ENCODE peak calls at places on chromosomes 4 and X, in ten cellular contexts. One of them, this sample, is unnamed.
A peak's percentile ranks its signal among the peaks of the same experiment; 100 is the strongest.

GRCh38 chrX:34560180-34560579 is 96.9 kb downstream of the TMEM47 start:
- DNase-seq in endothelial cell of umbilical vein: no peak
- DNase-seq in transverse colon: no peak
- DNase-seq in H1: no peak
- DNase-seq in suprapubic skin: no peak
- DNase-seq in esophagus muscularis mucosa: no peak
- DNase-seq in HCT116: no peak
- DNase-seq in K562: no peak
- DNase-seq in prostate gland: no peak
- DNase-seq in sigmoid colon: no peak
- DNase-seq in this sample: no peak

GRCh38 chr4:189235599-189235998 is 705.1 kb upstream of the FRG1 start:
- DNase-seq in prostate gland: no peak
- DNase-seq in endothelial cell of umbilical vein: no peak
- DNase-seq in transverse colon: no peak
- DNase-seq in H1: no peak
- DNase-seq in esophagus muscularis mucosa: no peak
- DNase-seq in HCT116: no peak
- DNase-seq in sigmoid colon: no peak
- DNase-seq in K562: no peak
- DNase-seq in suprapubic skin: no peak
- DNase-seq in this sample: no peak

GRCh38 chr4:48470135-48470534 is 13.0 kb upstream of the SLC10A4 start:
- DNase-seq in K562: no peak
- DNase-seq in suprapubic skin: no peak
- DNase-seq in transverse colon: no peak
- DNase-seq in esophagus muscularis mucosa: no peak
- DNase-seq in prostate gland: no peak
- DNase-seq in HCT116: no peak
- DNase-seq in endothelial cell of umbilical vein: no peak
- DNase-seq in H1: no peak
- DNase-seq in sigmoid colon: no peak
- DNase-seq in this sample: no peak

GRCh38 chr4:150889306-150889705 is 125.8 kb downstream of the LRBA start:
- DNase-seq in transverse colon: no peak
- DNase-seq in K562: no peak
- DNase-seq in endothelial cell of umbilical vein: no peak
- DNase-seq in sigmoid colon: no peak
- DNase-seq in H1: no peak
- DNase-seq in prostate gland: no peak
- DNase-seq in HCT116: no peak
- DNase-seq in suprapubic skin: no peak
- DNase-seq in esophagus muscularis mucosa: no peak
- DNase-seq in this sample: no peak

GRCh38 chrX:74788545-74789086 is 136.6 kb downstream of the NEXMIF start:
- DNase-seq in H1: no peak
- DNase-seq in transverse colon: no peak
- DNase-seq in esophagus muscularis mucosa: no peak
- DNase-seq in suprapubic skin: no peak
- DNase-seq in sigmoid colon: no peak
- DNase-seq in endothelial cell of umbilical vein: no peak
- DNase-seq in HCT116: no peak
- DNase-seq in prostate gland: no peak
- DNase-seq in K562: peak; percentile 0
- DNase-seq in this sample: no peak

GRCh38 chrX:56762220-56762619 is 33.2 kb downstream of the NBDY start:
- DNase-seq in esophagus muscularis mucosa: no peak
- DNase-seq in prostate gland: no peak
- DNase-seq in sigmoid colon: no peak
- DNase-seq in endothelial cell of umbilical vein: no peak
- DNase-seq in suprapubic skin: no peak
- DNase-seq in H1: no peak
- DNase-seq in transverse colon: no peak
- DNase-seq in HCT116: no peak
- DNase-seq in K562: no peak
- DNase-seq in this sample: no peak

GRCh38 chrX:114075073-114075673 is 508.7 kb upstream of the HTR2C start:
- DNase-seq in HCT116: no peak
- DNase-seq in endothelial cell of umbilical vein: peak; percentile 0
- DNase-seq in sigmoid colon: no peak
- DNase-seq in transverse colon: no peak
- DNase-seq in prostate gland: no peak
- DNase-seq in esophagus muscularis mucosa: no peak
- DNase-seq in suprapubic skin: no peak
- DNase-seq in H1: no peak
- DNase-seq in K562: no peak
- DNase-seq in this sample: no peak

GRCh38 chrX:132023896-132024386 is 839 bp downstream of the STK26 start:
- DNase-seq in prostate gland: peak; percentile 6
- DNase-seq in transverse colon: no peak
- DNase-seq in HCT116: no peak
- DNase-seq in esophagus muscularis mucosa: no peak
- DNase-seq in K562: peak; percentile 74
- DNase-seq in H1: peak; percentile 54
- DNase-seq in endothelial cell of umbilical vein: peak; percentile 1
- DNase-seq in suprapubic skin: no peak
- DNase-seq in sigmoid colon: no peak
- DNase-seq in this sample: no peak

GRCh38 chr4:4658051-4658450 is 116.2 kb upstream of the STX18 start:
- DNase-seq in sigmoid colon: no peak
- DNase-seq in H1: no peak
- DNase-seq in endothelial cell of umbilical vein: no peak
- DNase-seq in K562: no peak
- DNase-seq in suprapubic skin: no peak
- DNase-seq in HCT116: peak; percentile 88
- DNase-seq in transverse colon: no peak
- DNase-seq in esophagus muscularis mucosa: no peak
- DNase-seq in prostate gland: no peak
- DNase-seq in this sample: no peak

GRCh38 chr4:150573534-150573933 is 8.4 kb upstream of the MAB21L2 start:
- DNase-seq in esophagus muscularis mucosa: no peak
- DNase-seq in suprapubic skin: no peak
- DNase-seq in sigmoid colon: no peak
- DNase-seq in HCT116: no peak
- DNase-seq in H1: no peak
- DNase-seq in endothelial cell of umbilical vein: peak; percentile 58
- DNase-seq in prostate gland: no peak
- DNase-seq in K562: no peak
- DNase-seq in transverse colon: no peak
- DNase-seq in this sample: no peak

DNA sequence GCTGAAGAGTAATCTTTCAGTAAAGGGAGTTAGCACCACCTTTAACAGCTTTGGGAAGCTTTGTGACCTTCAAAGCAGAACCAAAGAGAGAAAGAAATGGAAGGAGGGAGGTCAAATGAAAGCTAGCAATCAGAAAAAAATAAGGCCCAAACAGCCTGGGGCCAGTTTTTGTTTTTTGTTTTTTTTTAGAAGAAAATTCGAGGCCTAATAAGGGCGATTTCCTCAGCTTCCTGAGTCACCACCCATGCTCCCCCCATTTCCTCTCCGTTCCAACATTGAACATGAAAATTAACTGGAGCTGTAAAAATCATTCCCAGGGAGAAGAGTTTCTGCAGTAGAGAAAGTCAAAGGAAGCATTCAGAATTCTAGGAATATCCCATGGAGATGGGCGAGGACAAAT is 115.1 kb downstream of the SH3KBP1 start:
- DNase-seq in H1: no peak
- DNase-seq in transverse colon: no peak
- DNase-seq in endothelial cell of umbilical vein: peak; percentile 53
- DNase-seq in prostate gland: no peak
- DNase-seq in K562: no peak
- DNase-seq in HCT116: no peak
- DNase-seq in esophagus muscularis mucosa: no peak
- DNase-seq in sigmoid colon: no peak
- DNase-seq in suprapubic skin: no peak
- DNase-seq in this sample: no peak
- H3K27ac ChIP-seq in H1: no peak overlapping the region
- H3K27ac ChIP-seq in transverse colon: peak overlapping the region; percentile 35
- H3K27ac ChIP-seq in endothelial cell of umbilical vein: peak overlapping the region; percentile 73
- H3K27ac ChIP-seq in prostate gland: no peak overlapping the region
- H3K27ac ChIP-seq in K562: no peak overlapping the region
- H3K27ac ChIP-seq in HCT116: no peak overlapping the region
- H3K27ac ChIP-seq in esophagus muscularis mucosa: peak overlapping the region; percentile 43
- H3K27ac ChIP-seq in sigmoid colon: peak overlapping the region; percentile 42
- H3K27ac ChIP-seq in suprapubic skin: peak overlapping the region; percentile 51
- H3K27ac ChIP-seq in this sample: peak overlapping the region; percentile 71

DNA sequence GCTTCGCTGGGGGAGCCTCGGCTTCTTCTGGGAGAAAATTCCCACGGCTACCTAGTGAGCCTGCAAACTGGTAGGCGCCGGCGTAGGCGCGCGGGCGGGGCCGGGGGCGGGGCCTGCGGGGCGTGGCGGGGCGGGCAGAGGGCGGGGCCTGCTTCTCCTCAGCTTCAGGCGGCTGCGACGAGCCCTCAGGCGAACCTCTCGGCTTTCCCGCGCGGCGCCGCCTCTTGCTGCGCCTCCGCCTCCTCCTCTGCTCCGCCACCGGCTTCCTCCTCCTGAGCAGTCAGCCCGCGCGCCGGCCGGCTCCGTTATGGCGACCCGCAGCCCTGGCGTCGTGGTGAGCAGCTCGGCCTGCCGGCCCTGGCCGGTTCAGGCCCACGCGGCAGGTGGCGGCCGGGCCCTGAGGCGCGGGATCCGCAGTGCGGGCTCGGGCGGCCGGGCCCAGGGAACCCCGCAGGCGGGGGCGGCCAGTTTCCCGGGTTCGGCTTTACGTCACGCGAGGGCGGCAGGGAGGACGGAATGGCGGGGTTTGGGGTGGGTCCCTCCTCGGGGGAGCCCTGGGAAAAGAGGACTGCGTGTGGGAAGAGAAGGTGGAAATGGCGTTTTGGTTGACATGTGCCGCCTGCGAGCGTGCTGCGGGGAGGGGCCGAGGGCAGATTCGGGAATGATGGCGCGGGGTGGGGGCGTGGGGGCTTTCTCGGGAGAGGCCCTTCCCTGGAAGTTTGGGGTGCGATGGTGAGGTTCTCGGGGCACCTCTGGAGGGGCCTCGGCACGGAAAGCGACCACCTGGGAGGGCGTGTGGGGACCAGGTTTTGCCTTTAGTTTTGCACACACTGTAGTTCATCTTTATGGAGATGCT is at the start of gene HPRT1:
- DNase-seq in prostate gland: peak; percentile 81
- DNase-seq in sigmoid colon: peak; percentile 87
- DNase-seq in esophagus muscularis mucosa: peak; percentile 92
- DNase-seq in suprapubic skin: peak; percentile 83
- DNase-seq in endothelial cell of umbilical vein: peak; percentile 78
- DNase-seq in K562: peak; percentile 86
- DNase-seq in transverse colon: peak; percentile 87
- DNase-seq in HCT116: peak; percentile 38
- DNase-seq in H1: peak; percentile 72
- DNase-seq in this sample: no peak
- TF ChIP-seq POLR2A in prostate gland: peak; percentile 37
- TF ChIP-seq POLR2A in sigmoid colon: no peak
- TF ChIP-seq POLR2A in esophagus muscularis mucosa: no peak
- TF ChIP-seq POLR2A in suprapubic skin: no peak
- TF ChIP-seq POLR2A in endothelial cell of umbilical vein: peak; percentile 65
- TF ChIP-seq POLR2A in K562: peak; percentile 72
- TF ChIP-seq POLR2A in transverse colon: peak; percentile 38
- TF ChIP-seq POLR2A in HCT116: no peak
- TF ChIP-seq POLR2A in H1: no peak
- TF ChIP-seq POLR2A in this sample: peak; percentile 33

GRCh38 chr4:121156822-121157769 is 7.0 kb downstream of the TNIP3 start:
- DNase-seq in transverse colon: peak; percentile 39
- DNase-seq in K562: peak; percentile 0
- DNase-seq in sigmoid colon: no peak
- DNase-seq in HCT116: no peak
- DNase-seq in prostate gland: no peak
- DNase-seq in endothelial cell of umbilical vein: peak; percentile 24
- DNase-seq in esophagus muscularis mucosa: no peak
- DNase-seq in suprapubic skin: no peak
- DNase-seq in H1: peak; percentile 81
- DNase-seq in this sample: no peak
- TF ChIP-seq POLR2AphosphoS5 in transverse colon: no peak
- TF ChIP-seq POLR2AphosphoS5 in K562: no peak
- TF ChIP-seq POLR2AphosphoS5 in sigmoid colon: no peak
- TF ChIP-seq POLR2AphosphoS5 in HCT116: no peak
- TF ChIP-seq POLR2AphosphoS5 in prostate gland: no peak
- TF ChIP-seq POLR2AphosphoS5 in endothelial cell of umbilical vein: peak; percentile 19
- TF ChIP-seq POLR2AphosphoS5 in esophagus muscularis mucosa: no peak
- TF ChIP-seq POLR2AphosphoS5 in suprapubic skin: no peak
- TF ChIP-seq POLR2AphosphoS5 in H1: no peak
- TF ChIP-seq POLR2AphosphoS5 in this sample: no peak

DNA sequence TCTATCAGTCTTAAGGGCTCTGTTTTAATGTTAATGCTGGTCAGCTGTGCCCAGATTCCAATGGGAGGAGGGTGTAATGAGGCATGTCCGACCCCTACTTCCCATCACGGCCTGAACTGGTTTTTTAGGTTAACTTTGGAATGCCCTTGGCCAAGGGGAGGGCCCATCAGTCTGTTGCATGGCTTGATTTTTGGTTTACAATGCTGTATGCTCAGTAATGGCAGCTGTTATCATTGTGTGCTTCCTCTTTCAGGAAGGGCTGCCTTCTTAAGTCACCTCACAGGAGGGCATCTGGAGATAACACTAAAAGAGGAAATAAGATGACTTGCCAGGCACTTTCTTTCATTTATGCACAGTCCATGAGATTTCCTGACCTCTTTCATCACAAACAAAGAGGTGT is 36.3 kb downstream of the ATXN3L start:
- DNase-seq in prostate gland: no peak
- DNase-seq in transverse colon: no peak
- DNase-seq in H1: no peak
- DNase-seq in endothelial cell of umbilical vein: no peak
- DNase-seq in K562: peak; percentile 63
- DNase-seq in suprapubic skin: no peak
- DNase-seq in esophagus muscularis mucosa: no peak
- DNase-seq in HCT116: no peak
- DNase-seq in sigmoid colon: no peak
- DNase-seq in this sample: no peak
- H3K27ac ChIP-seq in prostate gland: no peak overlapping the region
- H3K27ac ChIP-seq in transverse colon: peak overlapping the region; percentile 50
- H3K27ac ChIP-seq in H1: peak overlapping the region; percentile 73
- H3K27ac ChIP-seq in endothelial cell of umbilical vein: peak overlapping the region; percentile 62
- H3K27ac ChIP-seq in K562: peak overlapping the region; percentile 49
- H3K27ac ChIP-seq in suprapubic skin: no peak overlapping the region
- H3K27ac ChIP-seq in esophagus muscularis mucosa: no peak overlapping the region
- H3K27ac ChIP-seq in HCT116: no peak overlapping the region
- H3K27ac ChIP-seq in sigmoid colon: no peak overlapping the region
- H3K27ac ChIP-seq in this sample: no peak overlapping the region

GRCh38 chr4:7034262-7035081 is 8.7 kb upstream of the TADA2B start:
- DNase-seq in suprapubic skin: peak; percentile 75
- DNase-seq in H1: no peak
- DNase-seq in sigmoid colon: no peak
- DNase-seq in esophagus muscularis mucosa: no peak
- DNase-seq in transverse colon: no peak
- DNase-seq in prostate gland: peak; percentile 37
- DNase-seq in endothelial cell of umbilical vein: no peak
- DNase-seq in HCT116: no peak
- DNase-seq in K562: no peak
- DNase-seq in this sample: no peak
- TF ChIP-seq POLR2A in suprapubic skin: no peak
- TF ChIP-seq POLR2A in H1: no peak
- TF ChIP-seq POLR2A in sigmoid colon: no peak
- TF ChIP-seq POLR2A in esophagus muscularis mucosa: no peak
- TF ChIP-seq POLR2A in transverse colon: no peak
- TF ChIP-seq POLR2A in prostate gland: no peak
- TF ChIP-seq POLR2A in endothelial cell of umbilical vein: no peak
- TF ChIP-seq POLR2A in HCT116: no peak
- TF ChIP-seq POLR2A in K562: no peak
- TF ChIP-seq POLR2A in this sample: no peak

GRCh38 chrX:45824471-45824870 is 623.8 kb upstream of the DIPK2B start:
- DNase-seq in endothelial cell of umbilical vein: peak; percentile 92
- DNase-seq in K562: peak; percentile 27
- DNase-seq in prostate gland: no peak
- DNase-seq in transverse colon: no peak
- DNase-seq in esophagus muscularis mucosa: no peak
- DNase-seq in H1: no peak
- DNase-seq in sigmoid colon: no peak
- DNase-seq in suprapubic skin: no peak
- DNase-seq in HCT116: peak; percentile 89
- DNase-seq in this sample: no peak
- TF ChIP-seq POLR2AphosphoS5 in endothelial cell of umbilical vein: no peak
- TF ChIP-seq POLR2AphosphoS5 in K562: no peak
- TF ChIP-seq POLR2AphosphoS5 in prostate gland: no peak
- TF ChIP-seq POLR2AphosphoS5 in transverse colon: no peak
- TF ChIP-seq POLR2AphosphoS5 in esophagus muscularis mucosa: peak; percentile 36
- TF ChIP-seq POLR2AphosphoS5 in H1: no peak
- TF ChIP-seq POLR2AphosphoS5 in sigmoid colon: no peak
- TF ChIP-seq POLR2AphosphoS5 in suprapubic skin: peak; percentile 11
- TF ChIP-seq POLR2AphosphoS5 in HCT116: peak; percentile 38
- TF ChIP-seq POLR2AphosphoS5 in this sample: no peak

This sample was measured in vagina.